ENCODE peak calls at places on chromosomes 16 and 17, in seven cellular contexts. One of them, this sample, is unnamed.

GRCh38 chr17:70375813-70376448 is 206.6 kb downstream of the KCNJ2 start:
- DNase-seq in HCT116: no peak
- DNase-seq in H1: no peak
- DNase-seq in GM12878: no peak
- DNase-seq in SK-N-SH: no peak
- DNase-seq in K562: no peak
- DNase-seq in HepG2: no peak
- DNase-seq in this sample: no peak

GRCh38 chr17:81635973-81636504 is 873 bp downstream of the NPLOC4 start:
- DNase-seq in H1: no peak
- DNase-seq in HCT116: no peak
- DNase-seq in GM12878: no peak
- DNase-seq in K562: no peak
- DNase-seq in HepG2: no peak
- DNase-seq in SK-N-SH: no peak
- DNase-seq in this sample: no peak

GRCh38 chr16:21982108-21982507 is 18.8 kb downstream of the PDZD9 start:
- DNase-seq in GM12878: no peak
- DNase-seq in HCT116: no peak
- DNase-seq in K562: no peak
- DNase-seq in SK-N-SH: no peak
- DNase-seq in H1: no peak
- DNase-seq in HepG2: no peak
- DNase-seq in this sample: no peak

GRCh38 chr16:28313587-28313986 is 21.3 kb downstream of the SBK1 start:
- DNase-seq in SK-N-SH: no peak
- DNase-seq in HCT116: no peak
- DNase-seq in H1: no peak
- DNase-seq in HepG2: no peak
- DNase-seq in GM12878: no peak
- DNase-seq in K562: no peak
- DNase-seq in this sample: no peak

GRCh38 chr17:81456091-81456490 is 56.5 kb downstream of the ACTG1 start:
- DNase-seq in SK-N-SH: no peak
- DNase-seq in HCT116: no peak
- DNase-seq in GM12878: no peak
- DNase-seq in HepG2: no peak
- DNase-seq in K562: no peak
- DNase-seq in H1: no peak
- DNase-seq in this sample: no peak

GRCh38 chr16:59909262-59909661 is 1175.1 kb upstream of the GOT2 start:
- DNase-seq in H1: no peak
- DNase-seq in SK-N-SH: no peak
- DNase-seq in GM12878: no peak
- DNase-seq in HCT116: no peak
- DNase-seq in K562: no peak
- DNase-seq in HepG2: no peak
- DNase-seq in this sample: no peak

GRCh38 chr17:54404259-54404658 is 496.4 kb upstream of the TOM1L1 start:
- DNase-seq in GM12878: no peak
- DNase-seq in K562: no peak
- DNase-seq in HepG2: no peak
- DNase-seq in H1: no peak
- DNase-seq in HCT116: no peak
- DNase-seq in SK-N-SH: no peak
- DNase-seq in this sample: no peak

GRCh38 chr17:37067555-37068111 is 118.9 kb downstream of the AATF start:
- DNase-seq in HCT116: peak; percentile 69
- DNase-seq in SK-N-SH: peak; percentile 44
- DNase-seq in H1: no peak
- DNase-seq in K562: no peak
- DNase-seq in GM12878: no peak
- DNase-seq in HepG2: peak; percentile 65
- DNase-seq in this sample: peak; percentile 59

GRCh38 chr17:16924701-16925440 is 47.0 kb downstream of the TNFRSF13B start:
- DNase-seq in H1: no peak
- DNase-seq in SK-N-SH: no peak
- DNase-seq in K562: no peak
- DNase-seq in HCT116: no peak
- DNase-seq in HepG2: no peak
- DNase-seq in GM12878: no peak
- DNase-seq in this sample: no peak

GRCh38 chr17:29616300-29617048 is 6.2 kb downstream of the CORO6 start:
- DNase-seq in H1: no peak
- DNase-seq in K562: no peak
- DNase-seq in GM12878: no peak
- DNase-seq in HepG2: no peak
- DNase-seq in HCT116: no peak
- DNase-seq in SK-N-SH: no peak
- DNase-seq in this sample: no peak

GRCh38 chr17:77996256-77996655 is 37.8 kb downstream of the TNRC6C start:
- DNase-seq in SK-N-SH: no peak
- DNase-seq in HepG2: no peak
- DNase-seq in K562: no peak
- DNase-seq in HCT116: no peak
- DNase-seq in GM12878: no peak
- DNase-seq in H1: no peak
- DNase-seq in this sample: no peak

GRCh38 chr17:10121971-10122707 is 76.3 kb downstream of the GAS7 start:
- DNase-seq in H1: no peak
- DNase-seq in HCT116: no peak
- DNase-seq in HepG2: no peak
- DNase-seq in K562: no peak
- DNase-seq in SK-N-SH: no peak
- DNase-seq in GM12878: peak; percentile 19
- DNase-seq in this sample: no peak

GRCh38 chr17:68460096-68460495 is 2.8 kb upstream of the WIPI1 start:
- DNase-seq in SK-N-SH: no peak
- DNase-seq in GM12878: no peak
- DNase-seq in HepG2: no peak
- DNase-seq in HCT116: no peak
- DNase-seq in H1: no peak
- DNase-seq in K562: no peak
- DNase-seq in this sample: no peak

GRCh38 chr17:35038434-35038833 is 25.1 kb downstream of the RFFL start:
- DNase-seq in HCT116: no peak
- DNase-seq in K562: no peak
- DNase-seq in GM12878: no peak
- DNase-seq in H1: no peak
- DNase-seq in HepG2: no peak
- DNase-seq in SK-N-SH: no peak
- DNase-seq in this sample: no peak

GRCh38 chr17:49511810-49512209 is 16.7 kb downstream of the NGFR start:
- DNase-seq in HepG2: no peak
- DNase-seq in H1: no peak
- DNase-seq in SK-N-SH: peak; percentile 80
- DNase-seq in HCT116: no peak
- DNase-seq in K562: no peak
- DNase-seq in GM12878: no peak
- DNase-seq in this sample: no peak

GRCh38 chr17:29857823-29858222 is 72.2 kb downstream of the SSH2 start:
- DNase-seq in SK-N-SH: no peak
- DNase-seq in HCT116: no peak
- DNase-seq in K562: no peak
- DNase-seq in GM12878: no peak
- DNase-seq in HepG2: no peak
- DNase-seq in H1: no peak
- DNase-seq in this sample: no peak

GRCh38 chr16:87057291-87057881 is 259.8 kb downstream of the C16orf95 start:
- DNase-seq in SK-N-SH: peak; percentile 56
- DNase-seq in K562: peak; percentile 43
- DNase-seq in H1: no peak
- DNase-seq in HCT116: peak; percentile 35
- DNase-seq in GM12878: no peak
- DNase-seq in HepG2: no peak
- DNase-seq in this sample: no peak

GRCh38 chr17:7084058-7084457 is 4.0 kb upstream of the CLEC10A start:
- DNase-seq in SK-N-SH: no peak
- DNase-seq in K562: no peak
- DNase-seq in HCT116: no peak
- DNase-seq in H1: no peak
- DNase-seq in HepG2: no peak
- DNase-seq in GM12878: no peak
- DNase-seq in this sample: no peak

GRCh38 chr16:2246301-2246885 is 5.0 kb downstream of the ECI1 start:
- DNase-seq in H1: no peak
- DNase-seq in HCT116: no peak
- DNase-seq in HepG2: no peak
- DNase-seq in GM12878: no peak
- DNase-seq in K562: no peak
- DNase-seq in SK-N-SH: no peak
- DNase-seq in this sample: no peak

GRCh38 chr16:11639925-11640899 is 28.0 kb upstream of the SNN start:
- DNase-seq in H1: no peak
- DNase-seq in GM12878: no peak
- DNase-seq in K562: peak; percentile 10
- DNase-seq in HepG2: peak; percentile 90
- DNase-seq in SK-N-SH: no peak
- DNase-seq in HCT116: peak; percentile 63
- DNase-seq in this sample: no peak

GRCh38 chr17:57823469-57824401 is 26.1 kb downstream of the MRPS23 start:
- DNase-seq in HCT116: no peak
- DNase-seq in HepG2: no peak
- DNase-seq in GM12878: no peak
- DNase-seq in K562: no peak
- DNase-seq in SK-N-SH: no peak
- DNase-seq in H1: no peak
- DNase-seq in this sample: no peak

GRCh38 chr17:45956090-45956489 is 43.0 kb upstream of the STH start:
- DNase-seq in SK-N-SH: no peak
- DNase-seq in HCT116: no peak
- DNase-seq in GM12878: no peak
- DNase-seq in H1: no peak
- DNase-seq in K562: no peak
- DNase-seq in HepG2: no peak
- DNase-seq in this sample: no peak
- TF ChIP-seq JUND in SK-N-SH: no peak
- TF ChIP-seq JUND in HCT116: no peak
- TF ChIP-seq JUND in GM12878: no peak
- TF ChIP-seq JUND in H1: no peak
- TF ChIP-seq JUND in K562: no peak
- TF ChIP-seq JUND in HepG2: no peak
- TF ChIP-seq JUND in this sample: no peak

DNA sequence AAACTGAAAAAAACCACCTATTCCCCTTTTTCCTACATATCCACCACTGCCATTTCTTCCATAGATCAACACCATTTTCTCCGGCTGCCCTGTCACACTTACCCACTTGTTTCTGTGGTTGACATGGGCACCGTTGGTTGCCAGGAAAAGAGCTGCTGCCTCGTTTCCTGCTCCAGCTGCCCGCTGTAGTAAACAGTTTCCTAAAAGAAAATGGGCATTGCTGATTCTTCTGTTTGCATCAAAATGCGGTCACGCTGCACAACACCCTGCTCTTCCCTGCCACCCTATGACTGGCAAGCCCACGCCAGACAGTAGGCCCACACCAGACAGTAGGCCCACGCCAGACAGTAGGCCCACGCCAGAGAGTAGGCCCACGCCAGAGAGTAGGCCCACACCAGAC is 46.3 kb downstream of the CYB5D2 start:
- DNase-seq in HepG2: no peak
- DNase-seq in K562: no peak
- DNase-seq in HCT116: no peak
- DNase-seq in GM12878: no peak
- DNase-seq in H1: no peak
- DNase-seq in SK-N-SH: no peak
- DNase-seq in this sample: no peak
- TF ChIP-seq JUND in HepG2: no peak
- TF ChIP-seq JUND in K562: no peak
- TF ChIP-seq JUND in HCT116: no peak
- TF ChIP-seq JUND in GM12878: no peak
- TF ChIP-seq JUND in H1: no peak
- TF ChIP-seq JUND in SK-N-SH: no peak
- TF ChIP-seq JUND in this sample: no peak

DNA sequence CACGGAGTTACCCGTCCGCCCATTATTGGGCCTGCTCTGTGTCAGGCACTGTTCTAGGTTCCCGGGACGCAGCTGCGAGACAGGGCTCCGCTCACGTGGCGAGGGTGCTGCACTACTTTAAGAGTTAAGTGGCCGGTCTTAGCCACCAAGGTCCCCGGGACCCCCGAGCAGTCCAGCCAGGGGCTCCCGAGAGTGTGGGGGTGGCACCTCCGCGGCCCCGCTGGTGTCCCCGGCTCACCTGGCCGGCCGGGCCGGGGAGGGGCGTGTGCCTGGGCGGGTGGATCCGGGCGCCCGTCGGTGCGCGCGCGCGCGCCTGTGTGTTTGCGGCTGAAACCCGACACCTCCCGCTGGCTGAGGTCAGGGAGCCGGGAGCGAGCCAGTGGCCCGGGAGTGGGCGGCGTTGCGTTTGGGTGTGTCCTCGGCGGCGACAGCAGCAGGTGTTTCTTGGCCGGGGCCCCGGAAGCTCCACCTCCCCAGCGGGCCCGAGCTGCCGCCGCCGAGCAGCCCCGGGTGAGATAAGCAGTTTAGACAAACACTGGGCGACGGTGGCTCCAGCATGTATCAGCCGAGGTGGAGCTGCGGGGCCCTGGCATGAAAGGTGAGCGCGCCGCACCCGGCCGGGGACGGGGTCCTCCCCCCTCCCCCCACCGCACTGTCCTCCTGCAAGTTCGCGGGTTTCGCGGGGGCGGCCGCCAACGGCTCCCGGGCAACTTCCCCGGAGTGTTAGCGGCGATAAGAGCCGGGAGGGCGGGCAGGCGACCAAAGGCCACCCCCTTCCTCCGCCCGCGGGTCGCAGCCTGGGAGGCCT is at the start of gene GSE1:
- DNase-seq in HCT116: peak; percentile 96
- DNase-seq in H1: peak; percentile 76
- DNase-seq in K562: peak; percentile 73
- DNase-seq in SK-N-SH: peak; percentile 78
- DNase-seq in HepG2: peak; percentile 96
- DNase-seq in GM12878: peak; percentile 57
- DNase-seq in this sample: peak; percentile 100
- TF ChIP-seq JUND in HCT116: no peak
- TF ChIP-seq JUND in H1: no peak
- TF ChIP-seq JUND in K562: no peak
- TF ChIP-seq JUND in SK-N-SH: no peak
- TF ChIP-seq JUND in HepG2: no peak
- TF ChIP-seq JUND in GM12878: no peak
- TF ChIP-seq JUND in this sample: no peak

DNA sequence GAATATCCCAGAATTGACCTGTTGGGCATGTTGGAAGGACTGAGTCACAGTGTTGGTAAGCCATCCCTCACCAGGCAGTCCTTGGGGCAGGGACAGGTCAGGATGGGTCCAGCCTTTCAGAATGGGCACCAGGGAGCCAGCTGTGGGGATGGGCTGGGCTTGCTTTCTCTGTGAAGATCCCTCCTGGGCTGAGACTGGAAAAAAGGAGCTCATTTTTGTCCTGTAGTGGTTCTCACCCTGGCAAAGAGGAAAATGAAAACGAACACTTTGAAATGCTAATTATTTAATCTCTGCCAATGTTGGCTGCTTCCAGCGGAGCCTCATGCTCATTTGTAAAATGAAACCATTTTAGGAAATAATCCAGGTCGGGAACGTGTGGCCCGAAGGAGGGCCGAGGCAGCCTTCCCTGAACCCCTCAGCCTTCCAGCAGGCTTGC is 237.5 kb upstream of the SALL1 start:
- DNase-seq in SK-N-SH: no peak
- DNase-seq in H1: no peak
- DNase-seq in HepG2: no peak
- DNase-seq in K562: no peak
- DNase-seq in GM12878: no peak
- DNase-seq in HCT116: no peak
- DNase-seq in this sample: no peak
- TF ChIP-seq JUND in SK-N-SH: no peak
- TF ChIP-seq JUND in H1: no peak
- TF ChIP-seq JUND in HepG2: no peak
- TF ChIP-seq JUND in K562: no peak
- TF ChIP-seq JUND in GM12878: no peak
- TF ChIP-seq JUND in HCT116: no peak
- TF ChIP-seq JUND in this sample: no peak

GRCh38 chr16:81511371-81511770 is 66.8 kb downstream of the CMIP start:
- DNase-seq in GM12878: no peak
- DNase-seq in HCT116: peak; percentile 28
- DNase-seq in H1: no peak
- DNase-seq in HepG2: peak; percentile 86
- DNase-seq in SK-N-SH: no peak
- DNase-seq in K562: no peak
- DNase-seq in this sample: no peak
- TF ChIP-seq JUND in GM12878: no peak
- TF ChIP-seq JUND in HCT116: peak; percentile 42
- TF ChIP-seq JUND in H1: no peak
- TF ChIP-seq JUND in HepG2: no peak
- TF ChIP-seq JUND in SK-N-SH: no peak
- TF ChIP-seq JUND in K562: no peak
- TF ChIP-seq JUND in this sample: no peak